ENCODE peak calls at places on chromosomes 2 and 18, in eight cellular contexts. One of them, this sample, is unnamed.

GRCh38 chr2:239920616-239921365 is 104.4 kb downstream of the NDUFA10 start:
- DNase-seq in LHCN-M2: no peak
- DNase-seq in posterior cingulate gyrus: no peak
- DNase-seq in midbrain: no peak
- DNase-seq in NCI-H460: no peak
- DNase-seq in T-helper 2 cell: no peak
- DNase-seq in CMK: no peak
- DNase-seq in K562: no peak
- DNase-seq in this sample: no peak

GRCh38 chr2:26469092-26469710 is 8.7 kb downstream of the OTOF start:
- DNase-seq in LHCN-M2: peak
- DNase-seq in posterior cingulate gyrus: no peak
- DNase-seq in midbrain: no peak
- DNase-seq in NCI-H460: peak
- DNase-seq in T-helper 2 cell: no peak
- DNase-seq in CMK: peak
- DNase-seq in K562: peak
- DNase-seq in this sample: peak

GRCh38 chr18:37282386-37283037 is 283.1 kb downstream of the CELF4 start:
- DNase-seq in LHCN-M2: no peak
- DNase-seq in posterior cingulate gyrus: no peak
- DNase-seq in midbrain: no peak
- DNase-seq in NCI-H460: no peak
- DNase-seq in T-helper 2 cell: no peak
- DNase-seq in CMK: no peak
- DNase-seq in K562: peak
- DNase-seq in this sample: no peak

GRCh38 chr2:14633451-14634211 is 1.1 kb downstream of the LRATD1 start:
- DNase-seq in LHCN-M2: no peak
- DNase-seq in posterior cingulate gyrus: peak
- DNase-seq in midbrain: no peak
- DNase-seq in NCI-H460: no peak
- DNase-seq in T-helper 2 cell: no peak
- DNase-seq in CMK: no peak
- DNase-seq in K562: no peak
- DNase-seq in this sample: no peak

GRCh38 chr2:231200805-231201474 is 2.5 kb downstream of the ARMC9 start:
- DNase-seq in LHCN-M2: peak
- DNase-seq in posterior cingulate gyrus: no peak
- DNase-seq in midbrain: no peak
- DNase-seq in NCI-H460: no peak
- DNase-seq in T-helper 2 cell: no peak
- DNase-seq in CMK: no peak
- DNase-seq in K562: peak
- DNase-seq in this sample: no peak

GRCh38 chr2:16330571-16331351 is 334.9 kb downstream of the CYRIA start:
- DNase-seq in LHCN-M2: no peak
- DNase-seq in posterior cingulate gyrus: no peak
- DNase-seq in midbrain: no peak
- DNase-seq in NCI-H460: no peak
- DNase-seq in T-helper 2 cell: no peak
- DNase-seq in CMK: no peak
- DNase-seq in K562: no peak
- DNase-seq in this sample: no peak

GRCh38 chr2:100242891-100243670 is 79.2 kb downstream of the LONRF2 start:
- DNase-seq in LHCN-M2: no peak
- DNase-seq in posterior cingulate gyrus: peak
- DNase-seq in midbrain: peak
- DNase-seq in NCI-H460: peak
- DNase-seq in T-helper 2 cell: peak
- DNase-seq in CMK: no peak
- DNase-seq in K562: peak
- DNase-seq in this sample: peak

GRCh38 chr2:69190743-69191425 is 177.9 kb downstream of the ANTXR1 start:
- DNase-seq in LHCN-M2: no peak
- DNase-seq in posterior cingulate gyrus: no peak
- DNase-seq in midbrain: no peak
- DNase-seq in NCI-H460: no peak
- DNase-seq in T-helper 2 cell: no peak
- DNase-seq in CMK: no peak
- DNase-seq in K562: no peak
- DNase-seq in this sample: no peak

GRCh38 chr2:6648656-6649247 is 217.0 kb downstream of the CMPK2 start:
- DNase-seq in LHCN-M2: no peak
- DNase-seq in posterior cingulate gyrus: no peak
- DNase-seq in midbrain: peak
- DNase-seq in NCI-H460: no peak
- DNase-seq in T-helper 2 cell: no peak
- DNase-seq in CMK: no peak
- DNase-seq in K562: no peak
- DNase-seq in this sample: no peak

GRCh38 chr2:106582431-106583143 is 95.4 kb downstream of the CD8B2 start:
- DNase-seq in LHCN-M2: peak
- DNase-seq in posterior cingulate gyrus: peak
- DNase-seq in midbrain: peak
- DNase-seq in NCI-H460: peak
- DNase-seq in T-helper 2 cell: peak
- DNase-seq in CMK: no peak
- DNase-seq in K562: peak
- DNase-seq in this sample: peak

GRCh38 chr2:25749676-25750075 is 76.3 kb upstream of the DTNB start:
- DNase-seq in LHCN-M2: no peak
- DNase-seq in posterior cingulate gyrus: no peak
- DNase-seq in midbrain: no peak
- DNase-seq in NCI-H460: no peak
- DNase-seq in T-helper 2 cell: no peak
- DNase-seq in CMK: no peak
- DNase-seq in K562: no peak
- DNase-seq in this sample: no peak

GRCh38 chr2:233021771-233022170 is 8.7 kb upstream of the NGEF start:
- DNase-seq in LHCN-M2: peak
- DNase-seq in posterior cingulate gyrus: no peak
- DNase-seq in midbrain: no peak
- DNase-seq in NCI-H460: no peak
- DNase-seq in T-helper 2 cell: no peak
- DNase-seq in CMK: no peak
- DNase-seq in K562: peak
- DNase-seq in this sample: no peak

GRCh38 chr2:134070281-134070731 is 183.6 kb upstream of the MGAT5 start:
- DNase-seq in LHCN-M2: peak
- DNase-seq in posterior cingulate gyrus: no peak
- DNase-seq in midbrain: no peak
- DNase-seq in NCI-H460: no peak
- DNase-seq in T-helper 2 cell: no peak
- DNase-seq in CMK: no peak
- DNase-seq in K562: no peak
- DNase-seq in this sample: no peak